ENCODE peak calls at places on chromosomes 11 and 22, in seven cellular contexts. L is GM20000, Y is foreskin fibroblast, X is GM06990, R is D721Med, N is neural crest cell, H is hepatocyte. P is an unnamed sample.

GRCh38 chr11:132278801-132279574 is 908.6 kb downstream of the NTM start:
- DNase-seq in N (peak; percentile 12), L (peak; percentile 44), X (no peak), Y (peak; percentile 10), H (peak; percentile 46), R (no peak), P (no peak)

GRCh38 chr11:117862019-117862725 is 14.3 kb downstream of the FXYD6 start:
- DNase-seq in Y (no peak), H (no peak), N (no peak), X (no peak), R (no peak), L (no peak), P (no peak)

GRCh38 chr11:125345706-125346561 is 150.1 kb downstream of the FEZ1 start:
- DNase-seq in N (peak; percentile 71), Y (peak; percentile 45), R (peak; percentile 66), H (peak; percentile 84), L (peak; percentile 68), X (no peak), P (peak; percentile 69)

GRCh38 chr22:42269407-42270177 is 861 bp downstream of the TCF20 start:
- DNase-seq in L (peak; percentile 90), X (peak; percentile 79), H (peak; percentile 85), Y (no peak), R (no peak), N (peak; percentile 40), P (peak; percentile 83)

GRCh38 chr11:129352627-129353026 is 23.0 kb upstream of the BARX2 start:
- DNase-seq in H (no peak), R (no peak), Y (no peak), N (no peak), L (no peak), X (no peak), P (no peak)

GRCh38 chr11:120658071-120658423 is 146.5 kb downstream of the GRIK4 start:
- DNase-seq in L (peak; percentile 47), N (no peak), X (no peak), H (no peak), R (no peak), Y (no peak), P (no peak)

GRCh38 chr22:46577361-46578249 is 40.2 kb upstream of the CELSR1 start:
- DNase-seq in H (peak; percentile 33), R (no peak), Y (no peak), N (no peak), L (peak; percentile 52), X (no peak), P (peak; percentile 27)

GRCh38 chr11:46363031-46363407 is 15.8 kb downstream of the DGKZ start:
- DNase-seq in R (no peak), H (no peak), X (no peak), N (no peak), L (no peak), Y (no peak), P (no peak)

GRCh38 chr11:35907648-35908431 is 36.0 kb upstream of the LDLRAD3 start:
- DNase-seq in L (peak; percentile 34), H (peak; percentile 43), X (peak; percentile 57), R (no peak), Y (peak; percentile 87), N (no peak), P (no peak)

GRCh38 chr11:121063728-121064127 is 37.3 kb upstream of the TECTA start:
- DNase-seq in Y (no peak), H (no peak), X (no peak), L (no peak), R (no peak), N (no peak), P (peak; percentile 4)

GRCh38 chr11:27926981-27927481 is 180.9 kb downstream of the KIF18A start:
- DNase-seq in R (peak; percentile 15), X (no peak), N (no peak), H (no peak), Y (peak; percentile 85), L (no peak), P (no peak)

GRCh38 chr11:100647861-100648260 is 39.2 kb upstream of the ARHGAP42 start:
- DNase-seq in N (no peak), R (no peak), X (no peak), H (no peak), L (no peak), Y (no peak), P (no peak)

GRCh38 chr11:1866226-1866625 is 13.3 kb downstream of the LSP1 start:
- DNase-seq in X (no peak), R (no peak), L (no peak), Y (no peak), H (no peak), N (no peak), P (no peak)

GRCh38 chr11:76208829-76209670 is 2.7 kb upstream of the WNT11 start:
- DNase-seq in Y (peak; percentile 28), L (peak; percentile 91), H (peak; percentile 88), R (no peak), N (peak; percentile 77), X (peak; percentile 70), P (peak; percentile 82)

GRCh38 chr11:121312483-121312882 is 19.9 kb downstream of the SC5D start:
- DNase-seq in N (no peak), H (no peak), X (no peak), L (no peak), R (no peak), Y (no peak), P (no peak)

GRCh38 chr11:74182635-74183034 is 11.5 kb downstream of the PPME1 start:
- DNase-seq in H (no peak), X (no peak), R (no peak), N (no peak), L (no peak), Y (no peak), P (no peak)

GRCh38 chr11:25691959-25692358 is 640.0 kb upstream of the ANO3 start:
- DNase-seq in X (no peak), Y (no peak), N (no peak), L (no peak), R (no peak), H (no peak), P (no peak)

GRCh38 chr22:42820075-42820763 is 36.9 kb downstream of the ARFGAP3 start:
- DNase-seq in N (no peak), H (peak; percentile 49), L (no peak), X (no peak), Y (peak; percentile 74), R (no peak), P (no peak)

DNA sequence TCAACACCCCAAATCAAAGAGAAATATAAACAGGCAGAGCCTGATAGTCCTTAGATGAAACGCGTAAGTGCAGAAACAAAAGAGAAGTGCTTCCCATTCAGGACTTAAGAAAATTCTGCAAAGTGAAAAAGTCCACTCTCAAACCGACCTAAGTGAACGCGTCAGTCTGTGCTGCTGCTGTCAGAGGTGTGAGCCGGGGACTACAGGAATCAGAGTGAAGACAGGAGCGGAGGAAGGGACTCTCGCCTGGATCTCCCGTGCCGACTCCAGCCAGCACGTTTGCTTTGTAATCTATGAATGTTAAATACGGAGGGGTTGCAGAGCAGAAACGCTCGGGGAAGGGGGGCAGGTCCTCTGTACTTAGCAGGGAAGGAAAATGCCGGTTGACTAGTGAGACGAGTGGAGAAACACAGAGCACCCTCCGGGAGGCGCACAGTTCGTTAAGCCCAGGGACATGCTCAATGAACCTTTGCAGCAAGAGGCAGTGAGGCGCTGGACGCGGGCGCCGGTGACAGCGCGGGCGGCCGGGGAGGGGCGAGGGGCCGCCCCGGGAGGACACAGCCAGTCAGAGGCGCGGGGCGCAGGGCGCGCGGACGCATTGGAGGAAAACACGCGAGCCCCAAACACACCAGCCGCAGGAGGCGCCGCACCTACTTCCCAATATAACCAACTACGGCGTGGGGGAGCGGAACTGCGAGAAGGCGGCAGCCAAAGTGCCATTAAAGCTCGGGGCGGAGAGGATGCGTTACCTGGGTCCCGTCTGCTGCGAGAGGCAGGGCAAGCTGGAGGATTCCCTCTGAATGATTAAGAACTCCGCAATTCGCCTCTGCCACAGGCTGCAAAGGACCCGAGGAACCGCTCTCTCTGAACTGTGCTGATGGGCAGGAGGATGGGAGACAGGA is at the start of gene CNTN5:
- DNase-seq in H (peak; percentile 79), R (no peak), X (no peak), N (peak; percentile 52), L (peak; percentile 11), Y (no peak), P (peak; percentile 33)
- TF ChIP-seq CTCF in H (peak; percentile 24), R (no peak), X (no peak), N (peak; percentile 36), L (no peak), Y (no peak), P (no peak)

DNA sequence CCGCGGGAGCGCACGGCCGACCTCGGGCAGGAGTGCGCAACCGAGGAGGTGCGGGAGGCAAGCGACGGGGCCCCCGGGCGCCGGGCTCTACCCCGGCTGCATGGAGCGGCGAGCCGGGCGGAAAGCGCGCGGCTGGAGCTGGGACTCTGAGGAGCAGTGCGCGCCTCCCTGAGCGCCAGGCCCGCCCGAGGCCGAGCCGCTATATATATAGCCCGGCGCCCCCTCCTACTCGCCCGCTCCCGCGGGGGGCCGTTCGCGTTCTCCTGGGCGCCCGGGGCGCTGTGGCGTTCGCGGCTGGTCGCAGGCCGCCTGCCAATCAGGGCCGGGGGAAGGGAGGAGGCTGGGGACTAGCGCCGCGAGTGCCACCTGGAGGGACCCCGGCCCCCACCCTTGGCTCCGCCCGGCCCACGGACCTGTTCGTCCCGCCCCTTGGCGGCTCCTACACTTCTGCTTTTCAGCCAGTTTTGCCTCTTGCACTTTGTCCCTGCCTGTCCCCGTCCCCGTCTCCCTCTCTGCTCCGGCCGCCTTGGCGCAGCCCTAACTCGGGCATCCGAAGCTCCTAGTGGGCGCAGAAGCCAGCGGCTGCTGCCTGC is at the start of gene FGF4:
- DNase-seq in X (no peak), N (no peak), Y (no peak), L (no peak), R (no peak), H (no peak), P (no peak)
- TF ChIP-seq CTCF in X (no peak), N (no peak), Y (no peak), L (no peak), R (no peak), H (no peak), P (no peak)

DNA sequence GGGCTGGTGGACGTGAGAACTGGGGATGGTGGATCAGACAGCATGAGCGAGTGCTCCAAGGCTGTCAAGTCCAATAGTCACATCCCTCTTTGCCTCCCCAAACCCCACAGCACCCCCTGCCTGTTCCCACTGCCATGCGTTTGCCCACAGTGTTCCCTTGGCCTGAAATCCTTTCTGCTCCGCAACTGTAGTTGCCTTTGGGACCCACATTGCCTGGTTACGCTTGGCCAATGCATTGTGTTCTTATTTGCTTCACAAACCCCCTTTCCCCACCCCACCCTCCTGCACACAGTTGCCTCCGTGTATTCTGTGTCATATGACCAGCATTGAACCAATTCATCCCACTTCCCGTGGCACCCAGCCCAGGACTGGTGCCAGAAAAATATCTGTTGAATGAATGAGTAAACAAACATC is 2.1 kb upstream of the KIAA0930 start:
- DNase-seq in L (no peak), R (no peak), N (no peak), Y (no peak), X (no peak), H (no peak), P (no peak)
- TF ChIP-seq CTCF in L (no peak), R (peak; percentile 16), N (no peak), Y (no peak), X (peak; percentile 11), H (no peak), P (peak; percentile 14)

DNA sequence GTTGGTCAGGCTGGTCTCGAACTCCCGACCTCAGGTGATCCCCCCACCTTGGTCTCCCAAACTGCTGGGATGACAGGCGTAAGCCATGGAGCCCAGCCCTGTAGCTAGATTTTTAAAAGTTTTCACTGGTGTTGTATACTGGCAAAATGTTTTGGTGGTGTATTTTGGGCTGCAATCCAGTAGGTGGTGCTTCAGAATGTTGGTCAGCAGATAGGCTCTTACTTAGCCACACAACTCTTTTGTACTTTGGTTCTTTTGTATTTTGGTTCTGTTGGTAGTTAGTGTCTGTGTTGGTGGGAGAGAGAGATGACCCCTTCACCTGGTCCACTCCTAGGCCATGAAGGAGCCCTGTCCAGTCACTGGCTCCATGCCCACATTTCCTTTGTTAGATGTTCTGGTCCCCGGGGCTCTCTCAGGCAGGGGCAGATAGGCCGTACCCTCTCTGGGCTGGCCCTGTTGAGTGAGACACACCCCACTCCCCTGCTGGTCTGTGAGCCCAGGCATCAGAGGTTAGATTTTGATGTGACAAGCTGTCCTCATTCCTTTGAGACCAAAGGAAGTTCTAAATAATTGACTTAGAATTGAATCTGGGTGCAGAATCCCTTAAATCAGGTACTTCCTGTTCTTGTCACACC is 123.8 kb downstream of the DDX10 start:
- DNase-seq in L (peak; percentile 11), R (no peak), N (no peak), Y (peak; percentile 35), H (peak; percentile 7), X (peak; percentile 13), P (no peak)
- TF ChIP-seq CTCF in L (peak; percentile 11), R (peak; percentile 31), N (peak; percentile 46), Y (peak; percentile 45), H (peak; percentile 35), X (peak; percentile 42), P (peak; percentile 24)